ENCODE peak calls at places on chromosomes 16 and 17, in six cellular contexts. One of them, this sample, is unnamed.

GRCh38 chr17:50044483-50044882 is 11.4 kb upstream of the ITGA3 start:
- DNase-seq in ascending aorta: no peak
- DNase-seq in T follicular helper cell: no peak
- DNase-seq in OCI-LY7: no peak
- DNase-seq in GM04504: no peak
- DNase-seq in NCI-H1436 treated with DMSO at 0.1 percent for 48 hours: no peak
- DNase-seq in this sample: no peak

GRCh38 chr17:63972796-63973195 is at the start of gene SCN4A:
- DNase-seq in T follicular helper cell: no peak
- DNase-seq in OCI-LY7: no peak
- DNase-seq in NCI-H1436 treated with DMSO at 0.1 percent for 48 hours: no peak
- DNase-seq in GM04504: no peak
- DNase-seq in ascending aorta: no peak
- DNase-seq in this sample: no peak

GRCh38 chr17:66431910-66432309 is 129.5 kb downstream of the PRKCA start:
- DNase-seq in GM04504: peak; percentile 64
- DNase-seq in T follicular helper cell: no peak
- DNase-seq in ascending aorta: no peak
- DNase-seq in OCI-LY7: no peak
- DNase-seq in NCI-H1436 treated with DMSO at 0.1 percent for 48 hours: no peak
- DNase-seq in this sample: no peak

GRCh38 chr16:76386784-76387183 is 109.6 kb downstream of the CNTNAP4 start:
- DNase-seq in T follicular helper cell: no peak
- DNase-seq in NCI-H1436 treated with DMSO at 0.1 percent for 48 hours: no peak
- DNase-seq in GM04504: no peak
- DNase-seq in ascending aorta: no peak
- DNase-seq in OCI-LY7: no peak
- DNase-seq in this sample: no peak

GRCh38 chr17:28718317-28718672 is 627 bp upstream of the RAB34 start:
- DNase-seq in T follicular helper cell: no peak
- DNase-seq in OCI-LY7: no peak
- DNase-seq in GM04504: no peak
- DNase-seq in NCI-H1436 treated with DMSO at 0.1 percent for 48 hours: no peak
- DNase-seq in ascending aorta: no peak
- DNase-seq in this sample: no peak

GRCh38 chr17:50908860-50909764 is 43.0 kb upstream of the TOB1 start:
- DNase-seq in OCI-LY7: no peak
- DNase-seq in NCI-H1436 treated with DMSO at 0.1 percent for 48 hours: no peak
- DNase-seq in T follicular helper cell: peak; percentile 27
- DNase-seq in ascending aorta: no peak
- DNase-seq in GM04504: no peak
- DNase-seq in this sample: no peak

GRCh38 chr16:77788196-77789084 is at the start of gene VAT1L:
- DNase-seq in GM04504: peak; percentile 32
- DNase-seq in T follicular helper cell: no peak
- DNase-seq in ascending aorta: no peak
- DNase-seq in OCI-LY7: no peak
- DNase-seq in NCI-H1436 treated with DMSO at 0.1 percent for 48 hours: no peak
- DNase-seq in this sample: no peak

GRCh38 chr16:68264128-68265077 is at the start of gene SLC7A6:
- DNase-seq in OCI-LY7: peak; percentile 84
- DNase-seq in GM04504: no peak
- DNase-seq in T follicular helper cell: peak; percentile 79
- DNase-seq in ascending aorta: peak; percentile 40
- DNase-seq in NCI-H1436 treated with DMSO at 0.1 percent for 48 hours: no peak
- DNase-seq in this sample: peak; percentile 79

GRCh38 chr16:84501077-84501735 is 3.3 kb downstream of the MEAK7 start:
- DNase-seq in ascending aorta: no peak
- DNase-seq in OCI-LY7: no peak
- DNase-seq in GM04504: no peak
- DNase-seq in T follicular helper cell: no peak
- DNase-seq in NCI-H1436 treated with DMSO at 0.1 percent for 48 hours: no peak
- DNase-seq in this sample: no peak

GRCh38 chr17:66571745-66572144 is 263.2 kb upstream of the CACNG5 start:
- DNase-seq in OCI-LY7: no peak
- DNase-seq in GM04504: no peak
- DNase-seq in T follicular helper cell: no peak
- DNase-seq in NCI-H1436 treated with DMSO at 0.1 percent for 48 hours: no peak
- DNase-seq in ascending aorta: no peak
- DNase-seq in this sample: no peak

GRCh38 chr17:3527896-3528603 is 29.6 kb downstream of the TRPV3 start:
- DNase-seq in GM04504: no peak
- DNase-seq in T follicular helper cell: no peak
- DNase-seq in OCI-LY7: no peak
- DNase-seq in ascending aorta: no peak
- DNase-seq in NCI-H1436 treated with DMSO at 0.1 percent for 48 hours: no peak
- DNase-seq in this sample: no peak

GRCh38 chr17:2867441-2868424 is 71.5 kb downstream of the RAP1GAP2 start:
- DNase-seq in T follicular helper cell: no peak
- DNase-seq in NCI-H1436 treated with DMSO at 0.1 percent for 48 hours: no peak
- DNase-seq in OCI-LY7: no peak
- DNase-seq in ascending aorta: no peak
- DNase-seq in GM04504: peak; percentile 62
- DNase-seq in this sample: no peak

GRCh38 chr17:17784599-17785264 is 52.1 kb downstream of the SREBF1 start:
- DNase-seq in NCI-H1436 treated with DMSO at 0.1 percent for 48 hours: no peak
- DNase-seq in GM04504: no peak
- DNase-seq in ascending aorta: no peak
- DNase-seq in T follicular helper cell: no peak
- DNase-seq in OCI-LY7: peak; percentile 82
- DNase-seq in this sample: no peak

GRCh38 chr17:66359351-66359750 is 56.9 kb downstream of the PRKCA start:
- DNase-seq in GM04504: no peak
- DNase-seq in T follicular helper cell: no peak
- DNase-seq in NCI-H1436 treated with DMSO at 0.1 percent for 48 hours: no peak
- DNase-seq in ascending aorta: no peak
- DNase-seq in OCI-LY7: no peak
- DNase-seq in this sample: no peak

GRCh38 chr17:49361129-49361901 is 735 bp downstream of the ZNF652 start:
- DNase-seq in ascending aorta: no peak
- DNase-seq in OCI-LY7: peak; percentile 86
- DNase-seq in NCI-H1436 treated with DMSO at 0.1 percent for 48 hours: no peak
- DNase-seq in GM04504: no peak
- DNase-seq in T follicular helper cell: peak; percentile 82
- DNase-seq in this sample: peak; percentile 74

GRCh38 chr17:16652847-16653366 is 743 bp downstream of the ZNF624 start:
- DNase-seq in GM04504: no peak
- DNase-seq in OCI-LY7: peak; percentile 4
- DNase-seq in T follicular helper cell: no peak
- DNase-seq in ascending aorta: no peak
- DNase-seq in NCI-H1436 treated with DMSO at 0.1 percent for 48 hours: no peak
- DNase-seq in this sample: no peak

GRCh38 chr16:87895641-87896141 is 26.4 kb upstream of the SLC7A5 start:
- DNase-seq in OCI-LY7: peak; percentile 19
- DNase-seq in ascending aorta: no peak
- DNase-seq in GM04504: peak; percentile 62
- DNase-seq in T follicular helper cell: no peak
- DNase-seq in NCI-H1436 treated with DMSO at 0.1 percent for 48 hours: no peak
- DNase-seq in this sample: peak; percentile 81

GRCh38 chr17:7141824-7142223 is 27.2 kb upstream of the ASGR2 start:
- DNase-seq in ascending aorta: no peak
- DNase-seq in OCI-LY7: no peak
- DNase-seq in NCI-H1436 treated with DMSO at 0.1 percent for 48 hours: no peak
- DNase-seq in T follicular helper cell: no peak
- DNase-seq in GM04504: no peak
- DNase-seq in this sample: no peak

GRCh38 chr16:29854520-29855100 is 8.4 kb downstream of the CDIPT start:
- DNase-seq in GM04504: no peak
- DNase-seq in T follicular helper cell: no peak
- DNase-seq in NCI-H1436 treated with DMSO at 0.1 percent for 48 hours: no peak
- DNase-seq in ascending aorta: no peak
- DNase-seq in OCI-LY7: no peak
- DNase-seq in this sample: no peak

GRCh38 chr17:67623767-67624166 is 94.0 kb upstream of the NOL11 start:
- DNase-seq in ascending aorta: no peak
- DNase-seq in GM04504: no peak
- DNase-seq in T follicular helper cell: no peak
- DNase-seq in OCI-LY7: no peak
- DNase-seq in NCI-H1436 treated with DMSO at 0.1 percent for 48 hours: no peak
- DNase-seq in this sample: no peak

GRCh38 chr16:88999457-89000206 is 22.6 kb upstream of the CBFA2T3 start:
- DNase-seq in OCI-LY7: peak; percentile 44
- DNase-seq in T follicular helper cell: no peak
- DNase-seq in GM04504: no peak
- DNase-seq in NCI-H1436 treated with DMSO at 0.1 percent for 48 hours: no peak
- DNase-seq in ascending aorta: no peak
- DNase-seq in this sample: no peak

GRCh38 chr17:10743316-10744009 is 13.6 kb upstream of the TMEM220 start:
- DNase-seq in NCI-H1436 treated with DMSO at 0.1 percent for 48 hours: no peak
- DNase-seq in ascending aorta: no peak
- DNase-seq in GM04504: peak; percentile 55
- DNase-seq in T follicular helper cell: no peak
- DNase-seq in OCI-LY7: no peak
- DNase-seq in this sample: no peak

GRCh38 chr17:75159196-75160031 is 5.1 kb upstream of the JPT1 start:
- DNase-seq in ascending aorta: no peak
- DNase-seq in OCI-LY7: no peak
- DNase-seq in NCI-H1436 treated with DMSO at 0.1 percent for 48 hours: no peak
- DNase-seq in GM04504: no peak
- DNase-seq in T follicular helper cell: no peak
- DNase-seq in this sample: no peak

GRCh38 chr17:61758430-61758829 is 104.9 kb downstream of the BRIP1 start:
- DNase-seq in T follicular helper cell: no peak
- DNase-seq in ascending aorta: no peak
- DNase-seq in OCI-LY7: no peak
- DNase-seq in GM04504: no peak
- DNase-seq in NCI-H1436 treated with DMSO at 0.1 percent for 48 hours: no peak
- DNase-seq in this sample: no peak

GRCh38 chr17:2436516-2436915 is 35.7 kb upstream of the MNT start:
- DNase-seq in T follicular helper cell: no peak
- DNase-seq in GM04504: no peak
- DNase-seq in NCI-H1436 treated with DMSO at 0.1 percent for 48 hours: peak; percentile 72
- DNase-seq in OCI-LY7: peak; percentile 14
- DNase-seq in ascending aorta: no peak
- DNase-seq in this sample: no peak

GRCh38 chr16:11340710-11341109 is 4.5 kb upstream of the RMI2 start:
- DNase-seq in T follicular helper cell: no peak
- DNase-seq in ascending aorta: no peak
- DNase-seq in OCI-LY7: no peak
- DNase-seq in GM04504: no peak
- DNase-seq in NCI-H1436 treated with DMSO at 0.1 percent for 48 hours: no peak
- DNase-seq in this sample: no peak

GRCh38 chr17:70314506-70314905 is 145.2 kb downstream of the KCNJ2 start:
- DNase-seq in T follicular helper cell: no peak
- DNase-seq in GM04504: no peak
- DNase-seq in ascending aorta: no peak
- DNase-seq in NCI-H1436 treated with DMSO at 0.1 percent for 48 hours: no peak
- DNase-seq in OCI-LY7: no peak
- DNase-seq in this sample: no peak

GRCh38 chr16:54432481-54433229 is 146.1 kb upstream of the IRX3 start:
- DNase-seq in T follicular helper cell: no peak
- DNase-seq in GM04504: no peak
- DNase-seq in ascending aorta: no peak
- DNase-seq in OCI-LY7: no peak
- DNase-seq in NCI-H1436 treated with DMSO at 0.1 percent for 48 hours: no peak
- DNase-seq in this sample: no peak

GRCh38 chr16:80938035-80938927 is 68.4 kb downstream of the CMC2 start:
- DNase-seq in T follicular helper cell: no peak
- DNase-seq in OCI-LY7: no peak
- DNase-seq in NCI-H1436 treated with DMSO at 0.1 percent for 48 hours: no peak
- DNase-seq in ascending aorta: no peak
- DNase-seq in GM04504: peak; percentile 99
- DNase-seq in this sample: no peak

GRCh38 chr16:17853958-17854357 is 383.2 kb upstream of the XYLT1 start:
- DNase-seq in GM04504: no peak
- DNase-seq in T follicular helper cell: no peak
- DNase-seq in ascending aorta: no peak
- DNase-seq in NCI-H1436 treated with DMSO at 0.1 percent for 48 hours: no peak
- DNase-seq in OCI-LY7: no peak
- DNase-seq in this sample: no peak

GRCh38 chr16:50326835-50327465 is 41.8 kb downstream of the BRD7 start:
- DNase-seq in T follicular helper cell: peak; percentile 46
- DNase-seq in NCI-H1436 treated with DMSO at 0.1 percent for 48 hours: no peak
- DNase-seq in GM04504: no peak
- DNase-seq in ascending aorta: no peak
- DNase-seq in OCI-LY7: peak; percentile 68
- DNase-seq in this sample: peak; percentile 61

GRCh38 chr16:67372664-67373063 is 20.6 kb downstream of the TPPP3 start:
- DNase-seq in OCI-LY7: peak; percentile 16
- DNase-seq in ascending aorta: no peak
- DNase-seq in GM04504: no peak
- DNase-seq in T follicular helper cell: no peak
- DNase-seq in NCI-H1436 treated with DMSO at 0.1 percent for 48 hours: no peak
- DNase-seq in this sample: no peak

GRCh38 chr17:55053855-55054254 is 85.3 kb downstream of the STXBP4 start:
- DNase-seq in OCI-LY7: peak; percentile 20
- DNase-seq in ascending aorta: no peak
- DNase-seq in NCI-H1436 treated with DMSO at 0.1 percent for 48 hours: no peak
- DNase-seq in GM04504: no peak
- DNase-seq in T follicular helper cell: no peak
- DNase-seq in this sample: no peak